ENCODE peak calls at places on chromosomes 7 and 10, in six cellular contexts. M is IMR-90, S is H9, W is neuronal stem cell, U is mesenchymal stem cell, H is H1. E is an unnamed sample. For H3K79me1, the result is how much of the 10 kb centered on the place peaks cover.

GRCh38 chr7:47375590-47375989 is 206.3 kb downstream of the TNS3 start:
- DNase-seq in U (peak), S (no peak), M (peak), W (no peak), H (no peak), E (no peak)

GRCh38 chr7:99390941-99391602 is 16.5 kb downstream of the ARPC1B start:
- DNase-seq in H (no peak), W (no peak), M (no peak), U (no peak), S (no peak), E (no peak)

GRCh38 chr10:77264527-77264926 is 373.1 kb downstream of the KCNMA1 start:
- DNase-seq in H (no peak), U (no peak), S (no peak), W (no peak), M (no peak), E (no peak)

GRCh38 chr7:157555921-157556320 is 219.1 kb downstream of the DNAJB6 start:
- DNase-seq in W (no peak), S (peak), M (no peak), H (no peak), U (no peak), E (no peak)

GRCh38 chr7:54995631-54996340 is 23.0 kb upstream of the EGFR start:
- DNase-seq in W (no peak), M (peak), H (no peak), U (peak), S (no peak), E (no peak)

GRCh38 chr10:98357208-98357836 is 57.7 kb downstream of the PYROXD2 start:
- DNase-seq in M (peak), U (peak), S (no peak), W (no peak), H (no peak), E (no peak)

GRCh38 chr10:33052476-33052875 is 94.4 kb upstream of the ITGB1 start:
- DNase-seq in M (no peak), U (no peak), W (no peak), S (no peak), H (no peak), E (no peak)

GRCh38 chr10:31320179-31320597 is 1.2 kb downstream of the ZEB1 start:
- DNase-seq in W (peak), S (peak), M (no peak), U (no peak), H (peak), E (peak)

DNA sequence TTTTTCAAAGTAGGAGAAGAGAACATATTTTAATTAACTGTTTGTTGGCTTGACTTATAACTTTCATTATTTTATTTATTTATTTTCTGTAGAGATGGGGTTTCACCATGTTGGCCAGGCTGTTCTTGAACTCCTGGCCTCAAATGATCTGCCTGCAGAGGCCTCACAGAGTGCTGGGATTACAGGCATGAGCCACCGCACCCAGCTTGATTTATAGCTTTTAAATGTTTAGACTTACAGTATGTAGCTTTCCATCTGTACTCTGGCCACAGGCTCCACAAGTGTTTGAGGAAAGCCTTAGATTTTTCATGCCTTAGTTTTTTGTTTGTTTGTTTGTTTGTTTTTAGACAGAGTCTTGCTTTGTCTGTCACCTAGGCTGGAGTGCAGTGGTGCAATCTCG is 72.7 kb upstream of the IFRD1 start:
- DNase-seq in H (no peak), M (no peak), S (no peak), U (peak), W (no peak), E (no peak)
- H2BK15ac ChIP-seq in H (no peak), M (no peak), S (no peak), U (no peak), W (no peak), E (no peak)

GRCh38 chr7:101121996-101122932 is 4.6 kb upstream of the SERPINE1 start:
- DNase-seq in U (peak), W (no peak), M (peak), H (no peak), S (peak), E (peak)
- H3K79me1 ChIP-seq in U (under half), W (under half), M (under half), H (under half), S (under half), E (under half)

DNA sequence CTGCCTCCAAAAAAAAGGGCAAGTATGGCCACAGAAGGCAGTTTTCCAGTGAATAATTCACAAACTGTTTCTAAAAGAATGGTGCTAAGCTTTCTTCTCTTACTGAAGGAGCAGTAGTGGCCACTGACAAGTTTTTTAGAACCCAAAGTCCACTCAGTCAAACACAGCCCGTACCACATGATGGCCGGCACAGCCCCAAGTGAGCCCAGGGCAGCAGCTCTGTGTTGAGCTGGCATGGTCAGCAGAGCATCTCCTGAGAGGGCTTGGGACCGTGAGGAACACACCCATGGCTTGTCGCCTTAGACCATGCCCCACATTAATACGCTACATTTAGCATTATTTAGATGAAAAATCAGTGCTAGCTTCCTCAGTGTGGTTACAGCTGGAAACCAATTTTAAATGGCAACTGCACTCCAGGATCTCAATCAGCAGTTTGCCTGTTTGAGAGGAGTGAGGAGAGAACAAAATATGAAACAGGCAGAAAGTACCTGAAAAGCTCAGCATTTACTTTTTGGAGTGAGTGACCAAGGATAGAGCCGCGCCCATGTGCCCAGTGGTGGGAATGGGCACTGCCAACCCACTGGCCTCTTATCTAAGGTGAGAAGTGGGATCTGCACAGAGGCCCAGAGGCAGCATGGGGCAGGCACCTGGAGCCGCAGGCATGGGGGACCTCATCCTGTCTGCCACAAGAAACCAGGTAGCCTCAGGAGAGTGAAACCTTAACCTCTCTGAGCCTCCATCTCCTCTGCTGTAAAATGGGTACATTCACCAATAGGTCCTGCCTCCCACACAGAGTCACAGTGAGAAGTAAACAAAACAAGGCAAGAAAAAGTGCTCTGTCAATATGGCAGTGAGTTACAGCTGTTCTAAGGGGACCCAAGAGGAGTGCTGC is 17.4 kb downstream of the PSAP start:
- DNase-seq in M (no peak), U (no peak), S (no peak), W (no peak), H (no peak), E (no peak)
- H3K27ac ChIP-seq in M (no peak), U (no peak), S (no peak), W (no peak), H (no peak), E (no peak)

GRCh38 chr7:81190997-81191747 is 272.3 kb upstream of the SEMA3C start:
- DNase-seq in M (peak), H (no peak), W (no peak), U (peak), S (no peak), E (no peak)
- H2BK15ac ChIP-seq in M (no peak), H (no peak), W (no peak), U (no peak), S (no peak), E (no peak)

GRCh38 chr10:5467634-5468255 is 31.6 kb downstream of the CALML5 start:
- DNase-seq in H (peak), U (no peak), S (no peak), W (no peak), M (no peak), E (no peak)

GRCh38 chr10:5466451-5466996 is 32.8 kb downstream of the CALML5 start:
- DNase-seq in M (peak), H (peak), U (peak), S (peak), W (no peak), E (peak)

GRCh38 chr10:5470062-5470751 is 29.2 kb downstream of the CALML5 start:
- DNase-seq in S (no peak), H (no peak), M (no peak), W (no peak), U (no peak), E (no peak)

GRCh38 chr10:5468262-5469106 is 30.9 kb downstream of the CALML5 start:
- DNase-seq in M (no peak), H (peak), S (no peak), W (no peak), U (peak), E (no peak)

GRCh38 chr10:5469353-5470061 is 29.9 kb downstream of the CALML5 start:
- DNase-seq in S (no peak), W (no peak), U (no peak), M (no peak), H (peak), E (no peak)
- H3K79me1 ChIP-seq in S (under half), W (under half), U (under half), M (under half), H (under half), E (under half)

DNA sequence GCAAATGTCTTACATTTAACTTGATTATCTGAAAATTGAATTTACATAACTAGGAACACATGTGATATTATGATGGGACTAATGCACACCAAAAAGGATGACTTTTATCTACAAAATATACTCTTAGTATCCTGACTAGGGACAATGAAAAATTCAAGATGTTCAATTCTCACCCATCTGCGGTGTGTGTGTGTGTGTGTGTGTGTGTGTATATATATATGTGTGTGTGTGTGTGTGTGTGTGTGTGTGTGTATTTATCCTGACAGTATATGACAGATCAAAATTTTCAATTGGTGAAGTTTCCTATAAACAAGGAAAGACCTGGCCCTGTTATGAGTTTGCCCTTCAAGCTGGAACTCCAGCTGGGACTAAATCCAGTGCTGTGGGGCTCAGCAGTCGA is 40.3 kb upstream of the MET start:
- DNase-seq in W (no peak), M (no peak), S (no peak), U (no peak), H (no peak), E (no peak)
- H3K27ac ChIP-seq in W (no peak), M (no peak), S (no peak), U (no peak), H (no peak), E (no peak)

GRCh38 chr7:96266580-96266979 is 55.3 kb downstream of the SLC25A13 start:
- DNase-seq in S (no peak), W (no peak), U (no peak), M (no peak), H (no peak), E (no peak)
- H2BK15ac ChIP-seq in S (no peak), W (no peak), U (no peak), M (no peak), H (no peak), E (no peak)

E was measured in mesendoderm.